ENCODE peak calls at places on chromosome 18, in six cellular contexts. One of them, this sample, is unnamed.

GRCh38 chr18:37457337-37457736 is 108.3 kb downstream of the CELF4 start:
- DNase-seq in prostate gland: no peak
- DNase-seq in brain microvascular endothelial cell: no peak
- DNase-seq in cardiac fibroblast: no peak
- DNase-seq in fibroblast of lung: no peak
- DNase-seq in body of pancreas: no peak
- DNase-seq in this sample: no peak

GRCh38 chr18:73614812-73615211 is 532.8 kb downstream of the FBXO15 start:
- DNase-seq in prostate gland: no peak
- DNase-seq in brain microvascular endothelial cell: peak
- DNase-seq in cardiac fibroblast: peak
- DNase-seq in fibroblast of lung: peak
- DNase-seq in body of pancreas: no peak
- DNase-seq in this sample: peak

GRCh38 chr18:3789525-3789924 is 339.6 kb downstream of the TGIF1 start:
- DNase-seq in prostate gland: no peak
- DNase-seq in brain microvascular endothelial cell: no peak
- DNase-seq in cardiac fibroblast: no peak
- DNase-seq in fibroblast of lung: no peak
- DNase-seq in body of pancreas: no peak
- DNase-seq in this sample: no peak

GRCh38 chr18:78123144-78123909 is 856.3 kb upstream of the SALL3 start:
- DNase-seq in prostate gland: no peak
- DNase-seq in brain microvascular endothelial cell: no peak
- DNase-seq in cardiac fibroblast: no peak
- DNase-seq in fibroblast of lung: no peak
- DNase-seq in body of pancreas: no peak
- DNase-seq in this sample: no peak

GRCh38 chr18:54251606-54252400 is 17.5 kb upstream of the POLI start:
- DNase-seq in prostate gland: no peak
- DNase-seq in brain microvascular endothelial cell: no peak
- DNase-seq in cardiac fibroblast: no peak
- DNase-seq in fibroblast of lung: no peak
- DNase-seq in body of pancreas: no peak
- DNase-seq in this sample: no peak

GRCh38 chr18:8084160-8084559 is 517.0 kb downstream of the PTPRM start:
- DNase-seq in prostate gland: no peak
- DNase-seq in brain microvascular endothelial cell: peak
- DNase-seq in cardiac fibroblast: peak
- DNase-seq in fibroblast of lung: peak
- DNase-seq in body of pancreas: peak
- DNase-seq in this sample: peak

GRCh38 chr18:13464432-13465125 is 246.0 kb downstream of the LDLRAD4 start:
- DNase-seq in prostate gland: no peak
- DNase-seq in brain microvascular endothelial cell: no peak
- DNase-seq in cardiac fibroblast: no peak
- DNase-seq in fibroblast of lung: no peak
- DNase-seq in body of pancreas: no peak
- DNase-seq in this sample: no peak

GRCh38 chr18:75244336-75244735 is 33.7 kb downstream of the TSHZ1 start:
- DNase-seq in prostate gland: peak
- DNase-seq in brain microvascular endothelial cell: no peak
- DNase-seq in cardiac fibroblast: no peak
- DNase-seq in fibroblast of lung: no peak
- DNase-seq in body of pancreas: peak
- DNase-seq in this sample: no peak

GRCh38 chr18:29147944-29148343 is 971.0 kb upstream of the CDH2 start:
- DNase-seq in prostate gland: no peak
- DNase-seq in brain microvascular endothelial cell: peak
- DNase-seq in cardiac fibroblast: peak
- DNase-seq in fibroblast of lung: peak
- DNase-seq in body of pancreas: no peak
- DNase-seq in this sample: peak

GRCh38 chr18:63317982-63318881 is 1.3 kb downstream of the BCL2 start:
- DNase-seq in prostate gland: peak
- DNase-seq in brain microvascular endothelial cell: no peak
- DNase-seq in cardiac fibroblast: no peak
- DNase-seq in fibroblast of lung: no peak
- DNase-seq in body of pancreas: peak
- DNase-seq in this sample: no peak

GRCh38 chr18:12307871-12308385 is at the start of gene TUBB6:
- DNase-seq in prostate gland: no peak
- DNase-seq in brain microvascular endothelial cell: peak
- DNase-seq in cardiac fibroblast: peak
- DNase-seq in fibroblast of lung: peak
- DNase-seq in body of pancreas: peak
- DNase-seq in this sample: peak

GRCh38 chr18:36333418-36333817 is 35.9 kb downstream of the FHOD3 start:
- DNase-seq in prostate gland: no peak
- DNase-seq in brain microvascular endothelial cell: no peak
- DNase-seq in cardiac fibroblast: peak
- DNase-seq in fibroblast of lung: peak
- DNase-seq in body of pancreas: no peak
- DNase-seq in this sample: peak

GRCh38 chr18:12520442-12520992 is 112.8 kb downstream of the PRELID3A start:
- DNase-seq in prostate gland: no peak
- DNase-seq in brain microvascular endothelial cell: no peak
- DNase-seq in cardiac fibroblast: peak
- DNase-seq in fibroblast of lung: peak
- DNase-seq in body of pancreas: no peak
- DNase-seq in this sample: peak

GRCh38 chr18:3062798-3063563 is 50.0 kb upstream of the LPIN2 start:
- DNase-seq in prostate gland: peak
- DNase-seq in brain microvascular endothelial cell: no peak
- DNase-seq in cardiac fibroblast: peak
- DNase-seq in fibroblast of lung: peak
- DNase-seq in body of pancreas: peak
- DNase-seq in this sample: peak

GRCh38 chr18:56221195-56222065 is 417.0 kb downstream of the TXNL1 start:
- DNase-seq in prostate gland: no peak
- DNase-seq in brain microvascular endothelial cell: no peak
- DNase-seq in cardiac fibroblast: no peak
- DNase-seq in fibroblast of lung: no peak
- DNase-seq in body of pancreas: peak
- DNase-seq in this sample: no peak

GRCh38 chr18:26714739-26715138 is 150.8 kb downstream of the AQP4 start:
- DNase-seq in prostate gland: no peak
- DNase-seq in brain microvascular endothelial cell: peak
- DNase-seq in cardiac fibroblast: no peak
- DNase-seq in fibroblast of lung: no peak
- DNase-seq in body of pancreas: no peak
- DNase-seq in this sample: no peak

GRCh38 chr18:63096327-63096874 is 223.2 kb downstream of the BCL2 start:
- DNase-seq in prostate gland: no peak
- DNase-seq in brain microvascular endothelial cell: no peak
- DNase-seq in cardiac fibroblast: no peak
- DNase-seq in fibroblast of lung: no peak
- DNase-seq in body of pancreas: no peak
- DNase-seq in this sample: no peak

GRCh38 chr18:48852292-48852691 is 98.5 kb downstream of the SMAD7 start:
- DNase-seq in prostate gland: no peak
- DNase-seq in brain microvascular endothelial cell: no peak
- DNase-seq in cardiac fibroblast: peak
- DNase-seq in fibroblast of lung: no peak
- DNase-seq in body of pancreas: no peak
- DNase-seq in this sample: peak

GRCh38 chr18:68462766-68463165 is 252.1 kb downstream of the TMX3 start:
- DNase-seq in prostate gland: no peak
- DNase-seq in brain microvascular endothelial cell: no peak
- DNase-seq in cardiac fibroblast: no peak
- DNase-seq in fibroblast of lung: no peak
- DNase-seq in body of pancreas: no peak
- DNase-seq in this sample: no peak

GRCh38 chr18:37299471-37300304 is 265.9 kb downstream of the CELF4 start:
- DNase-seq in prostate gland: peak
- DNase-seq in brain microvascular endothelial cell: peak
- DNase-seq in cardiac fibroblast: peak
- DNase-seq in fibroblast of lung: peak
- DNase-seq in body of pancreas: peak
- DNase-seq in this sample: peak

GRCh38 chr18:11689972-11690570 is 1.0 kb downstream of the GNAL start:
- DNase-seq in prostate gland: no peak
- DNase-seq in brain microvascular endothelial cell: no peak
- DNase-seq in cardiac fibroblast: peak
- DNase-seq in fibroblast of lung: peak
- DNase-seq in body of pancreas: no peak
- DNase-seq in this sample: peak

GRCh38 chr18:8416212-8417019 is 192.8 kb upstream of the RAB12 start:
- DNase-seq in prostate gland: no peak
- DNase-seq in brain microvascular endothelial cell: peak
- DNase-seq in cardiac fibroblast: peak
- DNase-seq in fibroblast of lung: no peak
- DNase-seq in body of pancreas: no peak
- DNase-seq in this sample: peak

GRCh38 chr18:47604041-47604440 is 326.4 kb downstream of the SMAD2 start:
- DNase-seq in prostate gland: no peak
- DNase-seq in brain microvascular endothelial cell: no peak
- DNase-seq in cardiac fibroblast: no peak
- DNase-seq in fibroblast of lung: no peak
- DNase-seq in body of pancreas: no peak
- DNase-seq in this sample: no peak

DNA sequence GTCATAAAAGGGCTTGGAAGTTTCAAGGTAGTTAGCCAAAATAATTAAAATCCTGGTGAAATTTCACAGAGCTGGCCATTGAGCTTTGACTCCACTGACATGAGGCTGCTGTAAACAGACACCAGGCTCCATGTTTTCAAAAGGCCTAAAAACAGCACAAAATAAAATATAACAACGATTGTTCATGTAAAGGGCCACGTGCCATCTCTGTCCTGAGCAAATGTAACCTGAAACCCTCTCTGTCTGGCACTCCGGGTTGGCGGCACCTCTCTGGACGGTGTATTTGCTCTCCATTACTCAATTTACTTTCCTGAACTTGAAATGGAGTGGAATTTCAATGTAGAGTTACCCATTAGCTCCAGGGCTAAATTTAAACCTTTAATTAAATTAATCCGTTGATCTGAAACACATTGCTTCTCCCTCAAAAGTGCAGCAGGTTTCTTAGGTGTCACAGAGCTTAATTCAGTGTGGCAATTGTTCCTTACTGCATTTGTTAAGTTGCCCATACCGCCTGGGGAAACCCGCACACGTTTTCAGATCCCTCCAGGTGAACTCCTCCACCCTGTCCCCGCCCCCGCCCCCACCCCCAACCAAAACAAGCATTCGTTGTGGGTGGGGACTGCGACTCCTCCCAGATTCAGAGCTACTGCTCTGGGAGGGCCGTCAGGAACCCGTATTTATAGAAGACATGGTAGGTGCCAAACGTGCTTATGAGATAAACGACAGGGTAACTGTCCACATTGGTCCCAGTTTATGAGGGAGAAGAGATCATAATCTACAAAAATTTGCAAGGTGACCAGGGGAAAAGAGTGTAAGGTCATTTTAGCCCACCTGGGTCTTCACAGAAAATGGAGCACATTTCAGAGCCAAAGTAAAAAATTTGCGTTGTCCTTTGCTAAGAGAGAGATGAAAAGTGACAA is 1.2 kb upstream of the CABLES1 start:
- DNase-seq in prostate gland: peak
- DNase-seq in brain microvascular endothelial cell: no peak
- DNase-seq in cardiac fibroblast: no peak
- DNase-seq in fibroblast of lung: no peak
- DNase-seq in body of pancreas: peak
- DNase-seq in this sample: no peak
- H3K4me3 ChIP-seq in prostate gland: no peak
- H3K4me3 ChIP-seq in brain microvascular endothelial cell: peak
- H3K4me3 ChIP-seq in cardiac fibroblast: no peak
- H3K4me3 ChIP-seq in fibroblast of lung: peak
- H3K4me3 ChIP-seq in body of pancreas: no peak
- H3K4me3 ChIP-seq in this sample: no peak

GRCh38 chr18:52409732-52410131 is 69.7 kb downstream of the DCC start:
- DNase-seq in prostate gland: no peak
- DNase-seq in brain microvascular endothelial cell: no peak
- DNase-seq in cardiac fibroblast: no peak
- DNase-seq in fibroblast of lung: no peak
- DNase-seq in body of pancreas: no peak
- DNase-seq in this sample: no peak
- TF ChIP-seq CTCF in prostate gland: no peak
- TF ChIP-seq CTCF in brain microvascular endothelial cell: no peak
- TF ChIP-seq CTCF in cardiac fibroblast: no peak
- TF ChIP-seq CTCF in fibroblast of lung: no peak
- TF ChIP-seq CTCF in body of pancreas: no peak
- TF ChIP-seq CTCF in this sample: no peak

GRCh38 chr18:77061946-77062517 is 70.6 kb downstream of the MBP start:
- DNase-seq in prostate gland: no peak
- DNase-seq in brain microvascular endothelial cell: peak
- DNase-seq in cardiac fibroblast: no peak
- DNase-seq in fibroblast of lung: no peak
- DNase-seq in body of pancreas: no peak
- DNase-seq in this sample: no peak
- H3K4me3 ChIP-seq in prostate gland: no peak
- H3K4me3 ChIP-seq in brain microvascular endothelial cell: no peak
- H3K4me3 ChIP-seq in cardiac fibroblast: no peak
- H3K4me3 ChIP-seq in fibroblast of lung: no peak
- H3K4me3 ChIP-seq in body of pancreas: no peak
- H3K4me3 ChIP-seq in this sample: no peak

DNA sequence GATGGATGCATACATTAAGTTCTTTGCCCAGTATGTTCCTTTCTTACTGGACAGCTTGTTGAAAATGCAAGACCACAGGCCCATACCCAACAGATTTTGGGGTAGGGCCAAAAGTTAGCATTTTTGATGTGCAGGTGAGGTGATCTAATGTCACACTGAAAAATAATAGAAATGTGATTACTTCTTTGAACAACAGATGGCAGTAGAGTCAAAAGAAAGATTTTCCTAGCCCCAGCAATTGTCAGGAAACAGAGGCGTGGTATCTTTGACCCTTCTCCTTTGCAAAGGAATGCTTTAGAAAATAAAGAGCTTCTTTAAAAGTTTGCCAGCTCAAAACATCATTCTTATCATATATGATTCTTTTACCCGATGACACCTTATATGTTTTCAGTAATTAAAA is 343.6 kb upstream of the SYT4 start:
- DNase-seq in prostate gland: no peak
- DNase-seq in brain microvascular endothelial cell: no peak
- DNase-seq in cardiac fibroblast: peak
- DNase-seq in fibroblast of lung: peak
- DNase-seq in body of pancreas: no peak
- DNase-seq in this sample: peak
- TF ChIP-seq CTCF in prostate gland: peak
- TF ChIP-seq CTCF in brain microvascular endothelial cell: peak
- TF ChIP-seq CTCF in cardiac fibroblast: peak
- TF ChIP-seq CTCF in fibroblast of lung: peak
- TF ChIP-seq CTCF in body of pancreas: peak
- TF ChIP-seq CTCF in this sample: peak

This sample was measured in fibroblast of mammary gland.